ENCODE peak calls at places on chromosomes 2 and 18, in seven cellular contexts. Q is esophagus squamous epithelium, K is tibial nerve, N is sigmoid colon, M is prostate gland, P is heart left ventricle, T is body of pancreas. O is an unnamed sample.

GRCh38 chr2:106982350-106982749 is 96.4 kb upstream of the ST6GAL2 start:
- DNase-seq in T (no peak), P (no peak), N (no peak), Q (no peak), M (no peak), K (no peak), O (no peak)

GRCh38 chr2:232903989-232904388 is 33.9 kb downstream of the SNORC start:
- DNase-seq in K (no peak), N (no peak), P (no peak), T (no peak), Q (no peak), M (no peak), O (no peak)

GRCh38 chr18:70390366-70391090 is 101.7 kb downstream of the SOCS6 start:
- DNase-seq in T (no peak), K (no peak), P (no peak), N (no peak), M (no peak), Q (no peak), O (no peak)

GRCh38 chr2:207159002-207159401 is 6.7 kb downstream of the KLF7 start:
- DNase-seq in T (no peak), K (no peak), P (no peak), N (no peak), M (no peak), Q (no peak), O (no peak)

GRCh38 chr2:119250891-119251290 is 27.3 kb downstream of the STEAP3 start:
- DNase-seq in T (peak; percentile 4), K (no peak), M (no peak), Q (no peak), N (no peak), P (no peak), O (peak; percentile 58)

GRCh38 chr18:30034818-30035217 is 1007.7 kb downstream of the DSC3 start:
- DNase-seq in N (no peak), Q (no peak), K (no peak), T (no peak), M (no peak), P (no peak), O (no peak)

GRCh38 chr2:206989306-206989705 is 50.0 kb downstream of the CPO start:
- DNase-seq in T (peak; percentile 20), M (no peak), Q (no peak), N (no peak), K (no peak), P (peak; percentile 68), O (no peak)

GRCh38 chr2:15980605-15981098 is 40.3 kb downstream of the MYCN start:
- DNase-seq in N (no peak), T (no peak), Q (no peak), M (no peak), P (no peak), K (no peak), O (no peak)

GRCh38 chr18:35161934-35162333 is 78.9 kb upstream of the ZNF397 start:
- DNase-seq in Q (no peak), P (no peak), K (no peak), N (no peak), T (no peak), M (no peak), O (no peak)

GRCh38 chr2:85889648-85890281 is 975 bp upstream of the ST3GAL5 start:
- DNase-seq in Q (no peak), N (no peak), K (peak; percentile 41), P (peak; percentile 69), M (no peak), T (peak; percentile 51), O (peak; percentile 55)

GRCh38 chr2:85887566-85888019 is 1.2 kb downstream of the ST3GAL5 start:
- DNase-seq in T (peak; percentile 41), K (no peak), P (peak; percentile 74), Q (peak; percentile 27), M (peak; percentile 54), N (peak; percentile 86), O (peak; percentile 91)

GRCh38 chr2:85890522-85891176 is 1.9 kb upstream of the ST3GAL5 start:
- DNase-seq in K (no peak), P (no peak), T (no peak), N (no peak), M (no peak), Q (no peak), O (no peak)

GRCh38 chr2:85888020-85888744 is 608 bp downstream of the ST3GAL5 start:
- DNase-seq in K (no peak), P (no peak), T (peak; percentile 25), N (peak; percentile 75), Q (no peak), M (no peak), O (peak; percentile 39)

DNA sequence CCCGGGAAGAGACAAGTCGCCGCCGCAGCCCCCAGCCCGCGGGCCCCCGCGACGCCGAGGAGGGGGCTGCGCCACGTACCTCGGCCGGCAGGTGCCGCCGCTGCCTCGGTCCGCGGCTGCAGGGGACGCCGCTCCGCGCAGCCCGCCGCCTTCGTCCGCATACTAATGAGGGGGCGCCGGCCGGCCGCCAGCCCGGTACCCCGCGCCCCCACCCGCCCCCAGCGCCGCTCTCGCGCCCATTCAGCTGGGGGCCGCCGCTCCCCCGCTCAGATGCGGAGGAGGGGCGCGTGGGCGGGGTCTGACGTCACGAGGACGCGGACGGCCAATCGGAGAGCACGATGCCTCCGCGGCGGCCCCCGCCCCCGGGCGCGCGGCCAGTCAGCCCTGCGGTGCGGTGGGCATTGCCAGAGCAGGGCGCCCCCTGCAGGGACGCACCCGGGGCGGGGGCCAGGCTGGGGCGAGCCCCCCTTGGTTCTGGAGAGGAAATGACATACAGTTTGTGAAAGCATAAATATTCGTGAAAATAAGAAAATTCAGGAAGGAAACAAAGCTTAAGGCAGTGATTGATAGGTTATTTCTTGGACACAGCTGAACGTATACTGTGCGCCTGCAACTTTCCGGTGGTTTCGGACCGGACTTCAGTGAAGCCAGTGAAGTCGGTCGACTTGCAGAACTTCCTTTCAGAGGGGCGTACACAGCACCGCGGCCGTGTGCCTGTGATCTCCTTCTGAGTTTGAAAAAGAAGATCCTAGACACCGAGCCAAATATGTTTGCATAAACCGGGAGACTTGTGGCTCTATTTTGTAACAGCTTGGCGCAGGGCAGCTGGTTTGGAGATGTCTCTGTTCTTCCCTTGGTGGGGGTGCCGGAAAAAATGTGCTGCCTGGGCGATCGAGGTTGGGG is at the start of gene ST3GAL5:
- DNase-seq in Q (peak; percentile 56), K (peak; percentile 86), M (peak; percentile 91), T (peak; percentile 87), P (peak; percentile 97), N (peak; percentile 94), O (peak; percentile 85)
- TF ChIP-seq POLR2A in Q (peak; percentile 54), K (peak; percentile 4), M (peak; percentile 34), T (peak; percentile 84), P (no peak), N (no peak), O (no peak)

GRCh38 chr2:59339837-59340207 is 1098.7 kb upstream of the FANCL start:
- DNase-seq in N (no peak), T (no peak), K (no peak), Q (no peak), P (no peak), M (no peak), O (no peak)

GRCh38 chr2:59339121-59339836 is 1098.2 kb upstream of the FANCL start:
- DNase-seq in P (no peak), K (no peak), M (no peak), T (no peak), Q (no peak), N (no peak), O (no peak)

GRCh38 chr2:59342166-59342565 is 1101.0 kb upstream of the FANCL start:
- DNase-seq in K (no peak), N (no peak), M (no peak), Q (no peak), T (no peak), P (no peak), O (no peak)
- H3K4me3 ChIP-seq in K (no peak overlapping the region), N (no peak overlapping the region), M (no peak overlapping the region), Q (no peak overlapping the region), T (no peak overlapping the region), P (no peak overlapping the region), O (no peak overlapping the region)

GRCh38 chr2:172967036-172967982 is 108.3 kb upstream of the MAP3K20 start:
- DNase-seq in M (no peak), P (no peak), N (no peak), K (no peak), Q (no peak), T (no peak), O (no peak)
- TF ChIP-seq POLR2A in M (no peak), P (no peak), N (no peak), K (no peak), Q (no peak), T (no peak), O (no peak)

DNA sequence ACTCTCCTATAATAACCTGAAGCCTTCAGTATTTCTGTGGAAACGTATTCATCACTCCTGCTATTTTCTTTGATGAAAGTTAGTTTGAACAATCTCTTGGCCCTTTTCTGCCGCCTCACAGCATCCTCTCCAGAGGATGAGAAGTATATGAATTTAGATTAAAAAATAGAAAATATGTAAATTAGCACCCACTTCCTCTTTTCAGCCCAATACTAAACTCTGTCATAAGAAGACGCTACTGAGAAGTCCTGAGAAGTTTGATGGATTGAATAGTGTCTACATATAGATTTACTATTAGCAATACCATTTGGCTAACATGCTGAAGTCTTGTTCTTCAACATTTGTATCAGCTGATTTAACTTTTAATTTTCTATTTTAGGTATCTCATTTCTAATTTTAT is 526.4 kb upstream of the SPHKAP start:
- DNase-seq in N (no peak), P (no peak), T (no peak), M (no peak), K (no peak), Q (no peak), O (no peak)
- H3K4me3 ChIP-seq in N (no peak overlapping the region), P (no peak overlapping the region), T (no peak overlapping the region), M (no peak overlapping the region), K (no peak overlapping the region), Q (no peak overlapping the region), O (no peak overlapping the region)

O was measured in lower leg skin.